ENCODE peak calls at places on chromosome 2, in nine cellular contexts. J is A549; O is tibial artery; Y is Peyer's patch; Q is small intestine; S is RWPE2; U is adrenal gland; C is CD8-positive, alpha-beta T cell; G is OCI-LY7. D is an unnamed sample.

GRCh38 chr2:200484934-200485333 is 24.9 kb downstream of the KCTD18 start:
- DNase-seq in Y (no peak), G (no peak), J (no peak), S (no peak), C (no peak), O (no peak), Q (no peak), U (no peak), D (no peak)

GRCh38 chr2:76391663-76392062 is 680.9 kb upstream of the GCFC2 start:
- DNase-seq in Q (peak), Y (no peak), G (no peak), O (no peak), U (no peak), C (no peak), J (no peak), S (no peak), D (no peak)

GRCh38 chr2:79936715-79937114 is 367.8 kb downstream of the LRRTM1 start:
- DNase-seq in J (no peak), O (no peak), S (no peak), Q (no peak), U (no peak), G (no peak), Y (no peak), C (no peak), D (no peak)

GRCh38 chr2:85753525-85754312 is at the start of gene ATOH8:
- DNase-seq in J (peak), G (peak), Y (peak), C (no peak), O (peak), U (peak), S (peak), Q (no peak), D (peak)

GRCh38 chr2:186349508-186349907 is 136.6 kb upstream of the ZC3H15 start:
- DNase-seq in C (no peak), O (no peak), J (peak), Y (no peak), G (no peak), S (no peak), Q (peak), U (no peak), D (no peak)

GRCh38 chr2:95075440-95075885 is 46.1 kb downstream of the MRPS5 start:
- DNase-seq in O (no peak), J (no peak), Q (no peak), U (no peak), G (no peak), S (no peak), Y (no peak), C (no peak), D (no peak)

GRCh38 chr2:46216213-46216612 is 81.0 kb upstream of the EPAS1 start:
- DNase-seq in O (no peak), S (no peak), G (no peak), Y (no peak), C (no peak), Q (no peak), U (no peak), J (no peak), D (no peak)

GRCh38 chr2:202172439-202173191 is 65.8 kb downstream of the SUMO1 start:
- DNase-seq in C (no peak), U (no peak), J (no peak), S (no peak), Y (no peak), G (no peak), Q (peak), O (no peak), D (no peak)

GRCh38 chr2:230924470-230925341 is at the start of gene GPR55:
- DNase-seq in G (peak), S (peak), U (no peak), J (no peak), C (peak), O (peak), Y (peak), Q (peak), D (no peak)

GRCh38 chr2:200751786-200752185 is 59.9 kb upstream of the BZW1 start:
- DNase-seq in Y (no peak), S (no peak), G (no peak), J (no peak), O (no peak), U (no peak), Q (no peak), C (no peak), D (no peak)

GRCh38 chr2:65017335-65017734 is 28.1 kb downstream of the SLC1A4 start:
- DNase-seq in Q (no peak), U (no peak), Y (no peak), J (no peak), G (peak), S (no peak), C (no peak), O (no peak), D (no peak)

GRCh38 chr2:100125641-100126040 is 16.7 kb downstream of the AFF3 start:
- DNase-seq in O (no peak), U (no peak), C (no peak), Q (no peak), G (no peak), Y (no peak), S (no peak), J (no peak), D (no peak)

GRCh38 chr2:88574445-88574844 is 52.8 kb downstream of the EIF2AK3 start:
- DNase-seq in Q (no peak), G (no peak), S (no peak), J (no peak), O (no peak), C (no peak), U (no peak), Y (no peak), D (no peak)

GRCh38 chr2:219624565-219624964 is 2.9 kb upstream of the SLC4A3 start:
- DNase-seq in S (no peak), Q (no peak), C (no peak), Y (no peak), O (no peak), U (no peak), J (no peak), G (no peak), D (no peak)

GRCh38 chr2:219628235-219628985 is 980 bp downstream of the SLC4A3 start:
- DNase-seq in Q (no peak), S (no peak), U (no peak), J (no peak), O (no peak), C (no peak), G (no peak), Y (no peak), D (no peak)

GRCh38 chr2:219627105-219628100 is at the start of gene SLC4A3:
- DNase-seq in Y (peak), J (no peak), U (no peak), G (no peak), S (no peak), Q (no peak), O (no peak), C (no peak), D (no peak)

GRCh38 chr2:219625179-219625578 is 2.3 kb upstream of the SLC4A3 start:
- DNase-seq in G (no peak), Q (no peak), Y (no peak), U (no peak), O (no peak), J (no peak), C (no peak), S (no peak), D (no peak)

GRCh38 chr2:219626540-219626939 is 890 bp upstream of the SLC4A3 start:
- DNase-seq in Q (no peak), O (no peak), S (no peak), J (no peak), U (no peak), C (no peak), G (no peak), Y (no peak), D (no peak)
- H3K27ac ChIP-seq in Q (no peak), O (no peak), S (no peak), J (no peak), U (no peak), C (no peak), G (no peak), Y (no peak), D (no peak)

GRCh38 chr2:7845332-7845731 is 836.5 kb upstream of the ID2 start:
- DNase-seq in O (no peak), G (no peak), Q (no peak), C (no peak), U (no peak), S (no peak), Y (no peak), J (no peak), D (no peak)
- H3K27ac ChIP-seq in O (no peak), G (no peak), Q (no peak), C (no peak), U (no peak), S (peak), Y (no peak), J (no peak), D (no peak)

GRCh38 chr2:165627463-165627862 is 158.0 kb downstream of the CSRNP3 start:
- DNase-seq in Q (no peak), Y (no peak), S (no peak), U (no peak), J (no peak), C (no peak), O (no peak), G (no peak), D (no peak)
- H3K27ac ChIP-seq in Q (no peak), Y (no peak), S (no peak), U (no peak), J (no peak), C (no peak), O (no peak), G (no peak), D (no peak)

DNA sequence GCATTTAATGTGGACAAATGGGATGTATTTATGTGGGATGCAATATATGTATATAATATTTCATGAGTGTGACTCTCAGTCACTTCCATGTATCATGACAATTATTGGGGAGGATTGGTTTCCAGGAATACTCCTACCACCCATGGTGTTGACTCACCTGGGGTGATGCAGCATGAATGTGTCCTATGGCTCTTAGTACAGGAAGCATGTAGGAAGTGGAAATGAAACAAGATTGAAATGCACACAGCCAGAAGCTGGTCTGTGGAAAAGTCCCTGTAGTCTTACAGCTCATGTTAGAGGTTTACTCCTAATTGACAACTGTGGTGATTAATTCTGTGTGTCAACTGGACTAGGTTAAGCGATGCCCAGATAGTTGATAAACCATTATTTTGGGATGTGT is 89.3 kb upstream of the HAAO start:
- DNase-seq in U (no peak), Y (no peak), G (no peak), O (no peak), C (no peak), S (no peak), Q (no peak), J (no peak), D (no peak)
- H3K27ac ChIP-seq in U (no peak), Y (no peak), G (no peak), O (no peak), C (no peak), S (no peak), Q (no peak), J (no peak), D (no peak)

GRCh38 chr2:218285604-218286003 is 6.7 kb downstream of the TMBIM1 start:
- DNase-seq in S (no peak), C (no peak), U (peak), G (no peak), Y (no peak), Q (no peak), O (peak), J (no peak), D (peak)

GRCh38 chr2:218281449-218281848 is 10.9 kb downstream of the TMBIM1 start:
- DNase-seq in Q (no peak), Y (no peak), S (no peak), J (no peak), C (peak), O (no peak), G (no peak), U (peak), D (no peak)

GRCh38 chr2:218280260-218280870 is 10.0 kb downstream of the PNKD start:
- DNase-seq in S (no peak), G (no peak), J (no peak), O (no peak), C (peak), U (no peak), Y (no peak), Q (no peak), D (no peak)

GRCh38 chr2:218284106-218284811 is 8.0 kb downstream of the TMBIM1 start:
- DNase-seq in O (peak), Q (peak), G (no peak), S (no peak), J (no peak), U (peak), C (peak), Y (no peak), D (no peak)

DNA sequence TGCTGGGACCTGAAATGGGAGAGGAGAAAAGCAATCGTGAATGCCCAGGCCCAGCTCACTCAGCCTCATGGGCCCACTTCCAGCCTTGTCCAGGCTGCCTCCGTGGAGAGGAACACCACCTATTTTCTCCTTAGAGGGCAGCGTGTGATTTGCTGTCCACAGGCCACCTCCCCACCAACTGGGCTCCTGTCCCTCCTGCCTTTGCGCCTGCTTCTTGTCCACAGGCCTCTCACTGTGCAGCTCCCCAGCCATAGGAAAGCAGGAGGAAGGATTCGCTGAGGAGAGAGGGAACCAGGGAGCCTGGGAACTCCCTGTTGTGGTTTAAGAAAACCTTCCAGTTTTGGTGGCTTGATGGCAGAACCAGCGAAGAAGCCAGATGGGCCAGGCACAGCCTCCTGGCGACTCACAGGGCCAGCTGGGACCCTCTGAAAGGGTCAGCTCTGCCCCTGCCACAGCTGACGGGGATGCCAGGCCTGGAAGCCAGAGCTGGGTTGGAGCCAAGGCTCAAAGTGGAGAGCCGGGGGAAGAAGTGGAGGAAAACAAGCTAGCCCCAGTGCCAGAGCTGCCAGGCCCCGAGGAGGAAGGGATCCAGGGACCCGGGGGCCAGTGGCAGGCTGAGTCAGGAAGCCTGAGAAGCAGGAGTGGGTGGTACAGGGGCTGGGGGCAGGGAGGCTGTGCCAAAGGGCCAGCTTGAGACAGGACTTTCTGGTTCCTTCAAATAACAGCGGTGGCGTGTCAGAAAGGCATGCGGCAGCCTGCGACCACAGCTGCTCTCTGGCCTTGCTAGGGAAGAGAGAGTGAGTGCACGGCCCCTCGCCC is 9.9 kb downstream of the TMBIM1 start:
- DNase-seq in O (peak), C (peak), S (peak), U (no peak), G (no peak), Y (no peak), Q (no peak), J (no peak), D (no peak)
- H3K27ac ChIP-seq in O (peak), C (no peak), S (peak), U (peak), G (no peak), Y (peak), Q (peak), J (no peak), D (peak)

GRCh38 chr2:38370664-38371063 is 6.4 kb downstream of the ATL2 start:
- DNase-seq in Q (no peak), Y (no peak), C (no peak), U (no peak), O (no peak), J (no peak), G (no peak), S (no peak), D (no peak)
- H3K27ac ChIP-seq in Q (no peak), Y (no peak), C (no peak), U (no peak), O (no peak), J (no peak), G (no peak), S (no peak), D (no peak)

DNA sequence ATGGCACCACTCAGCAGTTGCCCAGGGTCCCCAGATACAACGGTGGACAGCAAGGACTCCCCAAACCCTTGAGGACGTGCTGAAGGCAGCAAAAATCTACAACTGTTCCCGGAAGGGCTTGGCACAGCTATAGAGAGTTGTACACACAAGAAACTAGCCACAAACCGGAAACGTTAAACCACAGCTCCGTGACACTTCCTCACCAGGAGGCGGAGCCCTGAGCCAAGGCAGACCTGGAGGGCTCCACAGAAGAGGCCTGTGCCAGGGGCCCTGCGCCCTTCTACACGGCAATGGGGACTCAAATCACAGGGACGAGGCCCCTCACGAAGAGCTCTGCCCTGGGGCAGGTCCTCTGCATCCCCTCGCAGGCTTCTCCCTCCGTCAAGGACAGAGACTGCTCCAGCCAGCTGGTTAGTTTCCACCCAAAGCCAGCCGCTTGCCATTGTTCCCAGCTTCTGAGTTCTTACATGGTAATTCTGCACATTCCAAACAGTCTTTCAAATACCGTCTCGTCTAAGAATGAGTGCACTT is 133.3 kb downstream of the HDAC4 start:
- DNase-seq in S (peak), Q (peak), G (peak), U (peak), J (no peak), Y (peak), C (peak), O (peak), D (peak)
- H3K27ac ChIP-seq in S (peak), Q (peak), G (no peak), U (peak), J (peak), Y (peak), C (peak), O (peak), D (peak)

GRCh38 chr2:112642561-112642960 is 3.2 kb upstream of the SLC20A1 start:
- DNase-seq in S (no peak), Y (no peak), O (no peak), C (no peak), Q (no peak), J (no peak), G (no peak), U (no peak), D (no peak)
- H3K27ac ChIP-seq in S (no peak), Y (no peak), O (no peak), C (no peak), Q (no peak), J (peak), G (no peak), U (no peak), D (no peak)

DNA sequence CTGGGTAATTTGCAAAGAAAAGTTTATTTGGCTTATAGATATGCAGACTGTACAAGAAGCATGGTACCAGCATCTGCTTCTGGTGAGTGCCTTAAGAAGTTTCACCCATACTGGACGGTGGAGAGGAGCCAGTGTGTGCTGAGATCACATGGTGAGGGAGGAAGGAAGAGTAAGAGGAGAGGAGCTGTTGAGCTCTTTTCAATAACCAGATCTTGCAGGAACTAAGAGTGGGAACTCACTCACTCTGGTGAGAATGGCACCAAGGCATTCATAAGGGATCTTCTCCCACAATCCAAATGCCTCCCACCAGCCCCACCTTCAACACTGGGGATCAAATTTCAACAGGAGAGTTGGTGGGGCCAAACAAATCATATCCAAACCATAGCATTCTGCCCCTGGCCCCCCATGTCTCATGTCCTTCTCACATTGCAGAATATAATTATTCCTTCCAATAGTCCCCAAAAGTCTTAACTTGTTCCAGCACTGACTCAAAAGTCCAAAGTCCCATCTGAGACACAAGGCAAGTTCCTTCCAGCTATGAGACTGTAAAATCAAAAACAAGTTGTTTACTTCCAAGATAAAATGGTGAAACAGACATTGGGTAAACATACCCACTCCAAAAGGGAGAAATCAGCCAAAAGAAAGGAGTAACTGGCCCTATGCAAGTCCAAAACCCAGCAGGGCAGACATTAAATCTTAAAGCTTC is 11.7 kb upstream of the TMEM37 start:
- DNase-seq in S (no peak), Y (no peak), Q (peak), G (no peak), C (no peak), O (no peak), J (no peak), U (no peak), D (no peak)
- H3K27ac ChIP-seq in S (no peak), Y (no peak), Q (no peak), G (no peak), C (no peak), O (no peak), J (no peak), U (no peak), D (no peak)

GRCh38 chr2:156787517-156787916 is 351.3 kb downstream of the GPD2 start:
- DNase-seq in U (no peak), Y (no peak), C (no peak), S (no peak), Q (no peak), G (no peak), J (no peak), O (no peak), D (no peak)

GRCh38 chr2:156792242-156792840 is 356.2 kb downstream of the GPD2 start:
- DNase-seq in S (no peak), J (no peak), G (no peak), Y (no peak), Q (no peak), C (no peak), U (no peak), O (no peak), D (no peak)

DNA sequence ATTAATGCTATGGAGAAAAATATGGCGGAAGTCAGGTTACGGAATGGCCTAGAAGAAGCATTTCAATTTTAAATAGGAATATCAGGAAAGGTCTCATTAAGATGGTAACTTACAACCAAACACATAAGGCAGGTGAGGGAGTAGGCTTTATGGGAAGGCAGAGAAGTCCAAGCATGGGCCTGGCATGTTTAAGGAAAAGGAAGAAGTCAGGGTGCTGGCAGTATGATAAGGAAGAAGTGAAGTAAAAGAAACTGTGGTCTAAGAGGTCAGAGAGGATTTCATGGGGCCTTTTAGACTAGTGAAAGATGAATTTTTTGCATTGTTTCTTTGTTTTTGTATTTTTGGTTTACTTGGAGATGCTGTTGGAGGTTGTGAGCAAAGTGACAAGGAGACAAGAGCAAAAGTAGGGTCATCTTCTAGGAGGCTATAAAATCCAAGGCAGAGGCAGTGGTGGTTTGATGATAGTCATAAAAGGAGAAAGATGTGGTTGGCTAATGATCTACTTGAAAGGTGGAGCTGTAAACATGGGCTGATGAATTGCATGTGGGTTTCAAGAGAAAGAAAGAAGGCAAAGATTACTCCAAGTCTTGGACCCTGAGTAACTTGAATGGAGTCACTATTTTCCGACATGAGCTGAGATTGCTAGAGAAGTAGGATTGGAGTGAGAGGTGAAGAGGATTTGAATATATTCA is 354.3 kb downstream of the GPD2 start:
- DNase-seq in C (no peak), Y (no peak), Q (no peak), O (no peak), U (no peak), S (no peak), G (no peak), J (no peak), D (no peak)
- H3K27ac ChIP-seq in C (no peak), Y (no peak), Q (no peak), O (no peak), U (no peak), S (no peak), G (no peak), J (no peak), D (no peak)

D was measured in substantia nigra.